ENCODE peak calls at places on chromosomes 11 and 22, in six cellular contexts. One of them, this sample, is unnamed.

GRCh38 chr11:111833524-111833923 is 37.9 kb downstream of the ALG9 start:
- DNase-seq in body of pancreas: no peak
- DNase-seq in IMR-90: no peak
- DNase-seq in heart left ventricle: no peak
- DNase-seq in psoas muscle: no peak
- DNase-seq in pancreas: no peak
- DNase-seq in this sample: no peak

GRCh38 chr22:47337161-47337621 is 574.7 kb downstream of the TBC1D22A start:
- DNase-seq in body of pancreas: no peak
- DNase-seq in IMR-90: peak; percentile 87
- DNase-seq in pancreas: peak; percentile 39
- DNase-seq in psoas muscle: no peak
- DNase-seq in heart left ventricle: no peak
- DNase-seq in this sample: no peak

GRCh38 chr11:36379653-36380052 is 83.6 kb downstream of the PRR5L start:
- DNase-seq in heart left ventricle: no peak
- DNase-seq in psoas muscle: no peak
- DNase-seq in body of pancreas: no peak
- DNase-seq in IMR-90: no peak
- DNase-seq in pancreas: no peak
- DNase-seq in this sample: no peak

GRCh38 chr11:87097582-87097981 is 59.8 kb downstream of the TMEM135 start:
- DNase-seq in heart left ventricle: no peak
- DNase-seq in body of pancreas: peak; percentile 47
- DNase-seq in pancreas: peak; percentile 40
- DNase-seq in psoas muscle: no peak
- DNase-seq in IMR-90: peak; percentile 27
- DNase-seq in this sample: no peak

GRCh38 chr11:1534171-1534570 is 37.9 kb downstream of the DUSP8 start:
- DNase-seq in psoas muscle: no peak
- DNase-seq in IMR-90: no peak
- DNase-seq in heart left ventricle: peak; percentile 18
- DNase-seq in pancreas: no peak
- DNase-seq in body of pancreas: no peak
- DNase-seq in this sample: no peak

GRCh38 chr11:46381046-46381835 is at the start of gene MDK:
- DNase-seq in psoas muscle: no peak
- DNase-seq in body of pancreas: peak; percentile 46
- DNase-seq in heart left ventricle: peak; percentile 33
- DNase-seq in pancreas: peak; percentile 35
- DNase-seq in IMR-90: no peak
- DNase-seq in this sample: peak; percentile 89

GRCh38 chr11:62732830-62733229 is 4.5 kb downstream of the TTC9C start:
- DNase-seq in IMR-90: peak; percentile 36
- DNase-seq in psoas muscle: no peak
- DNase-seq in pancreas: no peak
- DNase-seq in heart left ventricle: no peak
- DNase-seq in body of pancreas: no peak
- DNase-seq in this sample: no peak

GRCh38 chr22:17501679-17502285 is 61.5 kb upstream of the SLC25A18 start:
- DNase-seq in psoas muscle: no peak
- DNase-seq in IMR-90: peak; percentile 66
- DNase-seq in heart left ventricle: no peak
- DNase-seq in pancreas: peak; percentile 30
- DNase-seq in body of pancreas: peak; percentile 20
- DNase-seq in this sample: no peak

GRCh38 chr11:35579557-35580396 is 38.5 kb upstream of the FJX1 start:
- DNase-seq in pancreas: no peak
- DNase-seq in body of pancreas: no peak
- DNase-seq in IMR-90: peak; percentile 99
- DNase-seq in heart left ventricle: no peak
- DNase-seq in psoas muscle: no peak
- DNase-seq in this sample: no peak

GRCh38 chr11:132072044-132072879 is 701.8 kb downstream of the NTM start:
- DNase-seq in psoas muscle: no peak
- DNase-seq in pancreas: no peak
- DNase-seq in body of pancreas: no peak
- DNase-seq in heart left ventricle: no peak
- DNase-seq in IMR-90: peak; percentile 99
- DNase-seq in this sample: no peak

GRCh38 chr11:95443386-95443785 is 212.4 kb upstream of the SESN3 start:
- DNase-seq in IMR-90: no peak
- DNase-seq in body of pancreas: no peak
- DNase-seq in heart left ventricle: no peak
- DNase-seq in pancreas: no peak
- DNase-seq in psoas muscle: no peak
- DNase-seq in this sample: no peak

GRCh38 chr11:335779-336665 is 15.4 kb upstream of the IFITM3 start:
- DNase-seq in IMR-90: no peak
- DNase-seq in body of pancreas: no peak
- DNase-seq in heart left ventricle: peak; percentile 76
- DNase-seq in psoas muscle: no peak
- DNase-seq in pancreas: no peak
- DNase-seq in this sample: peak; percentile 79

GRCh38 chr22:39012525-39013516 is 1.2 kb upstream of the APOBEC3C start:
- DNase-seq in IMR-90: no peak
- DNase-seq in psoas muscle: no peak
- DNase-seq in heart left ventricle: no peak
- DNase-seq in body of pancreas: no peak
- DNase-seq in pancreas: no peak
- DNase-seq in this sample: no peak

GRCh38 chr22:48548391-48548790 is 1279.3 kb downstream of the BRD1 start:
- DNase-seq in pancreas: no peak
- DNase-seq in IMR-90: no peak
- DNase-seq in heart left ventricle: no peak
- DNase-seq in psoas muscle: no peak
- DNase-seq in body of pancreas: no peak
- DNase-seq in this sample: no peak

GRCh38 chr11:94773842-94774241 is 5.7 kb downstream of the AMOTL1 start:
- DNase-seq in pancreas: no peak
- DNase-seq in heart left ventricle: no peak
- DNase-seq in body of pancreas: no peak
- DNase-seq in IMR-90: no peak
- DNase-seq in psoas muscle: no peak
- DNase-seq in this sample: no peak

GRCh38 chr11:72617080-72617744 is 57.0 kb downstream of the PDE2A start:
- DNase-seq in IMR-90: peak; percentile 3
- DNase-seq in psoas muscle: peak; percentile 26
- DNase-seq in body of pancreas: no peak
- DNase-seq in heart left ventricle: peak; percentile 69
- DNase-seq in pancreas: no peak
- DNase-seq in this sample: no peak

GRCh38 chr22:50342651-50343540 is at the start of gene PPP6R2:
- DNase-seq in body of pancreas: peak; percentile 86
- DNase-seq in IMR-90: peak; percentile 35
- DNase-seq in pancreas: peak; percentile 87
- DNase-seq in psoas muscle: peak; percentile 86
- DNase-seq in heart left ventricle: peak; percentile 90
- DNase-seq in this sample: peak; percentile 97

GRCh38 chr11:130859896-130860295 is 56.4 kb downstream of the SNX19 start:
- DNase-seq in pancreas: no peak
- DNase-seq in psoas muscle: no peak
- DNase-seq in heart left ventricle: no peak
- DNase-seq in IMR-90: no peak
- DNase-seq in body of pancreas: no peak
- DNase-seq in this sample: no peak

GRCh38 chr11:396948-397548 is 3.0 kb downstream of the PKP3 start:
- DNase-seq in psoas muscle: peak; percentile 53
- DNase-seq in IMR-90: peak; percentile 36
- DNase-seq in body of pancreas: peak; percentile 52
- DNase-seq in pancreas: no peak
- DNase-seq in heart left ventricle: peak; percentile 79
- DNase-seq in this sample: peak; percentile 90

GRCh38 chr11:28528217-28528616 is 420.0 kb downstream of the METTL15 start:
- DNase-seq in heart left ventricle: no peak
- DNase-seq in psoas muscle: no peak
- DNase-seq in pancreas: no peak
- DNase-seq in IMR-90: no peak
- DNase-seq in body of pancreas: no peak
- DNase-seq in this sample: no peak

GRCh38 chr22:46111645-46112306 is 38.5 kb upstream of the PPARA start:
- DNase-seq in body of pancreas: peak; percentile 45
- DNase-seq in IMR-90: no peak
- DNase-seq in pancreas: peak; percentile 36
- DNase-seq in psoas muscle: no peak
- DNase-seq in heart left ventricle: no peak
- DNase-seq in this sample: no peak

GRCh38 chr11:520428-521178 is 13.6 kb upstream of the RNH1 start:
- DNase-seq in pancreas: no peak
- DNase-seq in psoas muscle: no peak
- DNase-seq in body of pancreas: no peak
- DNase-seq in IMR-90: no peak
- DNase-seq in heart left ventricle: peak; percentile 27
- DNase-seq in this sample: no peak

GRCh38 chr22:45304971-45305370 is 4.8 kb upstream of the FAM118A start:
- DNase-seq in IMR-90: no peak
- DNase-seq in heart left ventricle: no peak
- DNase-seq in pancreas: no peak
- DNase-seq in psoas muscle: no peak
- DNase-seq in body of pancreas: no peak
- DNase-seq in this sample: no peak

GRCh38 chr11:125423247-125423849 is 72.7 kb downstream of the FEZ1 start:
- DNase-seq in heart left ventricle: no peak
- DNase-seq in psoas muscle: no peak
- DNase-seq in body of pancreas: no peak
- DNase-seq in IMR-90: no peak
- DNase-seq in pancreas: no peak
- DNase-seq in this sample: peak; percentile 12

GRCh38 chr11:91755526-91755925 is 469.1 kb upstream of the FAT3 start:
- DNase-seq in IMR-90: no peak
- DNase-seq in psoas muscle: no peak
- DNase-seq in pancreas: no peak
- DNase-seq in body of pancreas: no peak
- DNase-seq in heart left ventricle: no peak
- DNase-seq in this sample: no peak

GRCh38 chr11:82775736-82776346 is 42.2 kb upstream of the FAM181B start:
- DNase-seq in pancreas: no peak
- DNase-seq in psoas muscle: no peak
- DNase-seq in heart left ventricle: no peak
- DNase-seq in body of pancreas: no peak
- DNase-seq in IMR-90: peak; percentile 47
- DNase-seq in this sample: no peak

GRCh38 chr11:19664896-19665548 is 47.6 kb upstream of the NAV2 start:
- DNase-seq in IMR-90: peak; percentile 75
- DNase-seq in pancreas: no peak
- DNase-seq in heart left ventricle: no peak
- DNase-seq in body of pancreas: no peak
- DNase-seq in psoas muscle: no peak
- DNase-seq in this sample: no peak

GRCh38 chr22:39242809-39243442 is 1.9 kb downstream of the PDGFB start:
- DNase-seq in body of pancreas: peak; percentile 89
- DNase-seq in IMR-90: no peak
- DNase-seq in heart left ventricle: peak; percentile 43
- DNase-seq in psoas muscle: no peak
- DNase-seq in pancreas: peak; percentile 76
- DNase-seq in this sample: no peak

GRCh38 chr11:16612801-16613400 is 125.5 kb upstream of the C11orf58 start:
- DNase-seq in IMR-90: peak; percentile 35
- DNase-seq in pancreas: peak; percentile 22
- DNase-seq in psoas muscle: no peak
- DNase-seq in body of pancreas: peak; percentile 11
- DNase-seq in heart left ventricle: peak; percentile 21
- DNase-seq in this sample: no peak

GRCh38 chr11:22670803-22671202 is 4.4 kb downstream of the GAS2 start:
- DNase-seq in body of pancreas: no peak
- DNase-seq in IMR-90: peak; percentile 3
- DNase-seq in psoas muscle: no peak
- DNase-seq in heart left ventricle: no peak
- DNase-seq in pancreas: no peak
- DNase-seq in this sample: no peak

DNA sequence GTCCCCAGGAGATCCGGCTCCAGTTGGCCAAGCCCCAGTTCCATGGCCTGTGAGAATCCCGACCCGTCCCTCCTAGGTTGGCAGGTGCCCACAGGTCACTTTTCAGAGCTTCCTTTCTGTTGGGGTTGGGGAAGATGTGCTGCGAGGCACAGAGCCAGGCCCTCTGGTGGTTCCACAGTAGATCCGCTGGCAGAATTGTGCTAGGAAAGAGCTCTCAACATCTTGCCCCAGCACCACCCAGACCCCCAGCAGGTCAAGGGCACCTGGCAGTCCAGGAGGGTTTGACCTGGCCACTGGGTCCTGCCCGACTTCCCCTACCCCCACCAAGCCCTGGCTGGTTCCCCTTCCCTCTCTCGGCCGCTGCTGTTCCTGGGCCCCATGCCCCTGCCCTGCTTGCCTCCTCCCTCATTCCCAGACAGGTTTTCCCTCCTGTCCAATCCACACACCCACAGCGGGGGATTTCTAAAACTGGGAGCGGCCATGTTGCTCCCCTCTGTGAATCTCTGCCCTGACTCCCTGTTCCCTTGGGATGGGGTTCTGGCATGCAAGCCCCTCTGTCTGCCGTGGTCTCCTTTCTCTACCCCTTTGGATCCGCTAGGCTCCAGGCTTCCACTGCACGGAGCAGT is 26.2 kb upstream of the GCAT start:
- DNase-seq in pancreas: no peak
- DNase-seq in IMR-90: peak; percentile 19
- DNase-seq in psoas muscle: no peak
- DNase-seq in body of pancreas: peak; percentile 43
- DNase-seq in heart left ventricle: no peak
- DNase-seq in this sample: no peak
- H3K4me1 ChIP-seq in pancreas: peaks cover 7% of the 10 kb centered on the region
- H3K4me1 ChIP-seq in IMR-90: peaks cover 10% of the 10 kb centered on the region
- H3K4me1 ChIP-seq in psoas muscle: peaks cover 6% of the 10 kb centered on the region
- H3K4me1 ChIP-seq in body of pancreas: peaks cover 20% of the 10 kb centered on the region
- H3K4me1 ChIP-seq in heart left ventricle: no peaks in the 10 kb centered on the region
- H3K4me1 ChIP-seq in this sample: peaks cover 40% of the 10 kb centered on the region

GRCh38 chr11:110207089-110207488 is 89.3 kb downstream of the RDX start:
- DNase-seq in heart left ventricle: no peak
- DNase-seq in IMR-90: no peak
- DNase-seq in body of pancreas: no peak
- DNase-seq in psoas muscle: no peak
- DNase-seq in pancreas: no peak
- DNase-seq in this sample: no peak
- TF ChIP-seq CTCF in heart left ventricle: no peak
- TF ChIP-seq CTCF in IMR-90: no peak
- TF ChIP-seq CTCF in body of pancreas: no peak
- TF ChIP-seq CTCF in psoas muscle: no peak
- TF ChIP-seq CTCF in pancreas: no peak
- TF ChIP-seq CTCF in this sample: no peak

DNA sequence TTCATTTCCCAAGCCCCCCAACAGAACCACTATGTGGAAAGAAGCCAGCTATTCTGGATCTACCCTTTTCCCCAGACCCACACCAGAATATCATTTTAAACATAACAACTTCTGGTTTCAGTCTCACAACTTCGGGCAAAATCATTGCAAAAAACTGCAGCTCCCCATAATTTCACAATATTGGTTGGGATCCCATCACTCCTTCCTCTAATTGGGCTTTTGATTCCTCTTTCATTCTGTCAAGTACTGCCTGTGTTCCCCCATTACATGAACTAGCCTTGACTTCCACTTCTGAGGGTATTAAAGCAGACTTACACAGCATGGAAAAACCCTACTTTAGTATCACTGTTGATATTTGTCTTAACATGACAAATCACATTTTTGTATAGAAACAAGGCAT is 4.1 kb upstream of the APOL3 start:
- DNase-seq in body of pancreas: no peak
- DNase-seq in pancreas: no peak
- DNase-seq in psoas muscle: no peak
- DNase-seq in heart left ventricle: no peak
- DNase-seq in IMR-90: no peak
- DNase-seq in this sample: no peak
- H3K4me1 ChIP-seq in body of pancreas: peaks cover 8% of the 10 kb centered on the region
- H3K4me1 ChIP-seq in pancreas: no peaks in the 10 kb centered on the region
- H3K4me1 ChIP-seq in psoas muscle: no peaks in the 10 kb centered on the region
- H3K4me1 ChIP-seq in heart left ventricle: peaks cover 3% of the 10 kb centered on the region
- H3K4me1 ChIP-seq in IMR-90: no peaks in the 10 kb centered on the region
- H3K4me1 ChIP-seq in this sample: peaks cover 10% of the 10 kb centered on the region

GRCh38 chr11:103637250-103637649 is 399.2 kb upstream of the DDI1 start:
- DNase-seq in heart left ventricle: no peak
- DNase-seq in psoas muscle: no peak
- DNase-seq in IMR-90: peak; percentile 55
- DNase-seq in pancreas: no peak
- DNase-seq in body of pancreas: no peak
- DNase-seq in this sample: no peak
- TF ChIP-seq CTCF in heart left ventricle: no peak
- TF ChIP-seq CTCF in psoas muscle: no peak
- TF ChIP-seq CTCF in IMR-90: no peak
- TF ChIP-seq CTCF in pancreas: no peak
- TF ChIP-seq CTCF in body of pancreas: no peak
- TF ChIP-seq CTCF in this sample: no peak